ENCODE peak calls at places on chromosomes 7 and 10, in ten cellular contexts. W is stimulated activated CD8-positive, alpha-beta memory T cell treated with anti-CD3 and anti-CD28 coated beads, Interleukin-4, amount 100 ng/mL, for 24 hours; Q is ELF-1; Z is activated CD4-positive, alpha-beta T cell treated with anti-CD3 and anti-CD28 coated beads, Interleukin-2, amount 50 U/mL, for 24 hours; C is NCI-H2171; H is Caco-2; M is iPS DF 6.9; A is T-helper 1 cell; D is prostate gland; I is left ventricle myocardium superior. U is an unnamed sample.

GRCh38 chr10:91887900-91888225 is 21.4 kb downstream of the FGFBP3 start:
- DNase-seq in W (no peak), Q (no peak), Z (no peak), C (no peak), H (no peak), M (no peak), A (no peak), D (no peak), I (no peak), U (no peak)

GRCh38 chr10:8214587-8214986 is 160.1 kb downstream of the GATA3 start:
- DNase-seq in W (no peak), Q (no peak), Z (no peak), C (no peak), H (no peak), M (no peak), A (no peak), D (no peak), I (no peak), U (no peak)

GRCh38 chr10:128851726-128852125 is 615.3 kb upstream of the MGMT start:
- DNase-seq in W (no peak), Q (no peak), Z (no peak), C (no peak), H (no peak), M (no peak), A (no peak), D (peak; percentile 65), I (no peak), U (no peak)

GRCh38 chr7:135195968-135196629 is 15.2 kb downstream of the WDR91 start:
- DNase-seq in W (no peak), Q (no peak), Z (no peak), C (no peak), H (no peak), M (no peak), A (no peak), D (no peak), I (no peak), U (no peak)

GRCh38 chr7:151143261-151144015 is 24.1 kb downstream of the GBX1 start:
- DNase-seq in W (no peak), Q (no peak), Z (no peak), C (peak; percentile 22), H (no peak), M (no peak), A (no peak), D (no peak), I (peak; percentile 46), U (no peak)

GRCh38 chr10:45235823-45236222 is 79.6 kb downstream of the OR13A1 start:
- DNase-seq in W (no peak), Q (no peak), Z (no peak), C (no peak), H (no peak), M (no peak), A (no peak), D (no peak), I (no peak), U (peak; percentile 5)

GRCh38 chr7:129095258-129095657 is 40.3 kb upstream of the TNPO3 start:
- DNase-seq in W (no peak), Q (no peak), Z (no peak), C (no peak), H (no peak), M (no peak), A (no peak), D (no peak), I (no peak), U (no peak)

GRCh38 chr7:67618569-67619543 is 622.2 kb downstream of the TYW1 start:
- DNase-seq in W (no peak), Q (peak; percentile 59), Z (no peak), C (peak; percentile 80), H (no peak), M (no peak), A (no peak), D (no peak), I (peak; percentile 35), U (no peak)

GRCh38 chr10:129785536-129785981 is 178.5 kb downstream of the EBF3 start:
- DNase-seq in W (no peak), Q (no peak), Z (no peak), C (peak; percentile 33), H (no peak), M (no peak), A (no peak), D (peak; percentile 40), I (no peak), U (no peak)

GRCh38 chr10:14450041-14450491 is 119.3 kb upstream of the FRMD4A start:
- DNase-seq in W (no peak), Q (no peak), Z (no peak), C (no peak), H (no peak), M (no peak), A (no peak), D (no peak), I (peak; percentile 73), U (peak; percentile 24)

GRCh38 chr10:98134117-98134430 is 383 bp upstream of the R3HCC1L start:
- DNase-seq in W (no peak), Q (no peak), Z (no peak), C (no peak), H (no peak), M (no peak), A (no peak), D (no peak), I (no peak), U (no peak)

GRCh38 chr10:132113206-132113605 is 47.5 kb downstream of the JAKMIP3 start:
- DNase-seq in W (no peak), Q (peak; percentile 59), Z (no peak), C (no peak), H (peak; percentile 73), M (no peak), A (no peak), D (no peak), I (no peak), U (no peak)

GRCh38 chr7:139698879-139699278 is 78.9 kb downstream of the HIPK2 start:
- DNase-seq in W (no peak), Q (no peak), Z (no peak), C (no peak), H (no peak), M (no peak), A (no peak), D (no peak), I (no peak), U (no peak)

GRCh38 chr10:45564303-45564959 is 108.1 kb downstream of the ZFAND4 start:
- DNase-seq in W (no peak), Q (no peak), Z (no peak), C (no peak), H (no peak), M (no peak), A (no peak), D (no peak), I (no peak), U (no peak)

GRCh38 chr10:102629661-102630614 is 14.3 kb upstream of the TRIM8 start:
- DNase-seq in W (no peak), Q (peak; percentile 93), Z (no peak), C (no peak), H (peak; percentile 86), M (no peak), A (no peak), D (no peak), I (no peak), U (peak; percentile 98)

U was measured in kidney tubule cell.